ENCODE peak calls at places on chromosome 16, in nine cellular contexts. L is ovary, I is stomach, N is breast epithelium, G is H1, J is tibial nerve, V is body of pancreas, S is lower leg skin, B is A549. P is an unnamed sample.

GRCh38 chr16:62068747-62069146 is 32.5 kb upstream of the CDH8 start:
- DNase-seq in J (no peak), B (peak; percentile 24), I (no peak), S (no peak), V (no peak), N (no peak), L (no peak), G (no peak), P (peak; percentile 7)

GRCh38 chr16:12754824-12755543 is 48.7 kb downstream of the CPPED1 start:
- DNase-seq in N (no peak), V (no peak), G (no peak), L (no peak), B (no peak), J (no peak), I (no peak), S (no peak), P (no peak)

GRCh38 chr16:83906690-83907089 is 7.8 kb downstream of the MLYCD start:
- DNase-seq in S (no peak), V (no peak), J (no peak), I (no peak), G (no peak), B (no peak), L (no peak), N (no peak), P (no peak)

GRCh38 chr16:11431915-11432465 is 86.7 kb downstream of the RMI2 start:
- DNase-seq in V (no peak), B (no peak), N (no peak), I (no peak), L (no peak), G (no peak), S (no peak), J (no peak), P (no peak)

GRCh38 chr16:26905336-26905735 is 161.4 kb upstream of the C16orf82 start:
- DNase-seq in L (no peak), N (peak; percentile 51), S (no peak), G (no peak), I (no peak), J (no peak), B (no peak), V (no peak), P (no peak)

GRCh38 chr16:75017670-75018525 is 19.1 kb downstream of the ZNRF1 start:
- DNase-seq in I (no peak), N (no peak), L (no peak), J (no peak), B (no peak), V (no peak), G (no peak), S (no peak), P (no peak)

GRCh38 chr16:21172650-21173049 is 14.2 kb downstream of the LDAF1 start:
- DNase-seq in N (no peak), J (no peak), B (no peak), G (no peak), I (no peak), S (no peak), V (no peak), L (no peak), P (no peak)

GRCh38 chr16:49491111-49491670 is 117.6 kb downstream of the C16orf78 start:
- DNase-seq in G (no peak), L (peak; percentile 19), S (peak; percentile 59), I (no peak), V (no peak), B (no peak), J (no peak), N (peak; percentile 32), P (no peak)

GRCh38 chr16:86835981-86836380 is 257.6 kb downstream of the FOXL1 start:
- DNase-seq in L (no peak), B (no peak), G (no peak), J (no peak), I (no peak), V (no peak), N (no peak), S (no peak), P (no peak)

GRCh38 chr16:27330542-27330941 is 16.8 kb downstream of the IL4R start:
- DNase-seq in I (no peak), N (peak; percentile 89), S (peak; percentile 94), G (no peak), J (peak; percentile 39), B (peak; percentile 17), V (no peak), L (peak; percentile 55), P (no peak)

GRCh38 chr16:71474864-71475263 is 12.8 kb upstream of the ZNF23 start:
- DNase-seq in L (no peak), N (no peak), G (no peak), I (no peak), B (no peak), J (no peak), S (no peak), V (no peak), P (peak; percentile 36)

GRCh38 chr16:81551821-81552304 is 107.3 kb downstream of the CMIP start:
- DNase-seq in L (no peak), I (no peak), G (no peak), S (no peak), B (no peak), J (no peak), V (no peak), N (no peak), P (no peak)

GRCh38 chr16:53232826-53233529 is 178.2 kb downstream of the CHD9 start:
- DNase-seq in J (no peak), S (no peak), N (no peak), V (no peak), I (no peak), B (no peak), L (no peak), G (no peak), P (no peak)

GRCh38 chr16:29154676-29155121 is 169.8 kb downstream of the LAT start:
- DNase-seq in J (no peak), B (no peak), L (peak; percentile 61), S (no peak), N (no peak), I (no peak), V (no peak), G (no peak), P (no peak)

GRCh38 chr16:28155293-28155692 is 56.5 kb downstream of the XPO6 start:
- DNase-seq in S (no peak), I (no peak), G (no peak), J (no peak), B (no peak), V (no peak), L (no peak), N (no peak), P (no peak)

GRCh38 chr16:79845734-79846135 is 245.2 kb upstream of the MAF start:
- DNase-seq in S (no peak), L (no peak), V (no peak), G (no peak), N (no peak), J (no peak), I (no peak), B (peak; percentile 21), P (no peak)

DNA sequence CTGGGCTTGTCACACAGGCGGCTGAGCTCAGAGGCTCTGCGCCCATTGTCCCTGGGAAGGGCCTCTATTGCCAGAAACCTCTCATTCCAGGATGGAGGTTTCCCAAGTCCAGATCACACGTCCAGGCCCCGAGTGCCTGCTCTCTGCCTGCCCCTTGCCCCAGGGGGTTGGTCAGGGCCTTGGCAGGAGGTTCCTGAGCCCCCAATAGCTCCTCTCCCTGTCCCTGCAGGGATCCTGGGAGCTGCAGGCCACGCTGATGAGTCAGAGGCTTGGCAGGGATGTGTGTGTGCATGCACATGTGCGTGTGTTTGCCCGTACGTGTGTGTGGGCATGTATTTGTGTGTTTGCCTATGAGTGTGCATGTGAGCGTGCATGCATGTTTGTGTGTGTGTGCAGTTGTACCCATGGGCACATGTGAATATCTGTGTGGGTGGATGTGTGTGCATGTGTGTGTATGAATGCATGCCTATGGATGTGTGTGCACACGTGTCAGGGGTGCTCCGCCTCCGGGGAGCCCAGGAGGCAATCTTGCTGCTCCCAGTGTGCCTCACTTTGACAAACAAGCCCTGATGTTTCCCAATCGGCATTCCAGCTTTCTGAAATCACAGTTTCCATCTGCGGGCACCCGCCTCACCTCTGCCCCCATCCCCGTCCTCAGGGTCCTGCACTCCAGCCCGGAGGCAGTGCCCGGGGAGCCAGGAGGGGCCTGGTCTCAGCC is 98.4 kb upstream of the GSE1 start:
- DNase-seq in V (peak; percentile 89), L (peak; percentile 68), G (no peak), I (peak; percentile 77), N (peak; percentile 65), S (peak; percentile 93), B (peak; percentile 92), J (peak; percentile 31), P (peak; percentile 97)
- TF ChIP-seq POLR2A in V (no peak), L (no peak), G (no peak), I (no peak), N (no peak), S (no peak), B (peak; percentile 14), J (no peak), P (no peak)

GRCh38 chr16:1263591-1264216 is 7.8 kb downstream of the TPSD1 start:
- DNase-seq in S (no peak), N (no peak), I (no peak), G (no peak), J (no peak), V (no peak), B (no peak), L (no peak), P (no peak)
- TF ChIP-seq POLR2A in S (no peak), N (no peak), I (no peak), G (no peak), J (no peak), V (no peak), B (no peak), L (no peak), P (no peak)

GRCh38 chr16:46621902-46622676 is 910 bp upstream of the SHCBP1 start:
- DNase-seq in V (no peak), L (no peak), G (no peak), S (no peak), B (no peak), J (no peak), I (no peak), N (no peak), P (no peak)
- TF ChIP-seq POLR2A in V (no peak), L (no peak), G (no peak), S (no peak), B (no peak), J (no peak), I (no peak), N (no peak), P (no peak)

DNA sequence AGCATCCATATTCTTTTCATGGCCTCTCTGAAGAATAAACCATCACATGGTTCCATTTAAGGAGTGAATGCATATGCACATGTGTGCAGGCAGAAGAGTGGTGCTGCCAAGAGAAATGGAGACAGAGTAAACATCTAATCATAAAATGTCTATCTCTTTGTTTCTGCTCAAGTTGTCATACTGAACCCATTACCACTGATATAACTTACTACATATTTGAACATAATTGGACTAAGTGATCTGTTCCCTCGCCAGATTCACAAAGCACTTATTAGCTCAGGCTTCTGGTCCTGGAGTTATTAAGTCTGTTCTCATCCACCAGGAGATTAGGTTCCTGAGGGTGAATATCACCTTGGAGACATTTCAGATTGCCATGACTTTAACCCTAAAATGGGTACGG is 72.3 kb upstream of the XYLT1 start:
- DNase-seq in V (no peak), J (no peak), N (no peak), L (no peak), B (no peak), G (no peak), I (no peak), S (no peak), P (no peak)
- TF ChIP-seq POLR2A in V (no peak), J (no peak), N (no peak), L (no peak), B (no peak), G (no peak), I (no peak), S (no peak), P (no peak)

GRCh38 chr16:17499223-17499902 is 28.6 kb upstream of the XYLT1 start:
- DNase-seq in G (no peak), I (no peak), N (no peak), J (no peak), B (no peak), S (no peak), V (no peak), L (no peak), P (no peak)
- TF ChIP-seq POLR2A in G (no peak), I (no peak), N (no peak), J (no peak), B (no peak), S (no peak), V (no peak), L (no peak), P (no peak)